ENCODE peak calls at places on chromosomes 6 and 20, in five cellular contexts. G, O, F, J and V are unnamed samples.

GRCh38 chr6:45430590-45431202 is 53.0 kb upstream of the SUPT3H start:
- DNase-seq in G (no peak), O (no peak), F (no peak), J (no peak), V (no peak)

GRCh38 chr6:15299430-15300131 is 53.7 kb downstream of the JARID2 start:
- DNase-seq in G (no peak), O (no peak), F (no peak), J (no peak), V (no peak)

GRCh38 chr6:30006170-30007131 is 54.6 kb upstream of the POLR1H start:
- DNase-seq in G (no peak), O (peak; percentile 25), F (no peak), J (no peak), V (no peak)

GRCh38 chr20:49450281-49450707 is 32.2 kb downstream of the KCNB1 start:
- DNase-seq in G (peak; percentile 42), O (no peak), F (no peak), J (no peak), V (no peak)

GRCh38 chr20:46060301-46060881 is 29.4 kb downstream of the NCOA5 start:
- DNase-seq in G (no peak), O (no peak), F (no peak), J (no peak), V (no peak)

GRCh38 chr6:161407581-161407980 is 133.7 kb upstream of the AGPAT4 start:
- DNase-seq in G (no peak), O (no peak), F (no peak), J (no peak), V (no peak)

GRCh38 chr6:36840471-36841461 is 1.5 kb upstream of the CPNE5 start:
- DNase-seq in G (no peak), O (peak; percentile 36), F (no peak), J (no peak), V (no peak)

GRCh38 chr20:45545754-45546453 is 1.3 kb downstream of the EPPIN start:
- DNase-seq in G (peak; percentile 42), O (peak; percentile 83), F (no peak), J (peak; percentile 21), V (peak; percentile 41)

GRCh38 chr6:163392533-163392932 is 22.0 kb upstream of the QKI start:
- DNase-seq in G (no peak), O (peak; percentile 26), F (no peak), J (peak; percentile 15), V (no peak)

GRCh38 chr6:169969372-169970099 is 218.1 kb downstream of the ERMARD start:
- DNase-seq in G (no peak), O (no peak), F (no peak), J (no peak), V (no peak)

GRCh38 chr6:138310294-138310693 is 67.4 kb upstream of the SMIM28 start:
- DNase-seq in G (no peak), O (no peak), F (no peak), J (no peak), V (no peak)

GRCh38 chr20:24968278-24968677 is 19.2 kb downstream of the CST7 start:
- DNase-seq in G (no peak), O (no peak), F (no peak), J (no peak), V (no peak)

GRCh38 chr20:24804481-24805206 is 144.4 kb upstream of the CST7 start:
- DNase-seq in G (no peak), O (no peak), F (no peak), J (no peak), V (no peak)

GRCh38 chr20:3084986-3085360 is 449 bp upstream of the AVP start:
- DNase-seq in G (no peak), O (no peak), F (no peak), J (no peak), V (no peak)

GRCh38 chr20:3081641-3082040 is 2.9 kb downstream of the AVP start:
- DNase-seq in G (no peak), O (no peak), F (no peak), J (no peak), V (no peak)

GRCh38 chr20:3082306-3082951 is 2.1 kb downstream of the AVP start:
- DNase-seq in G (no peak), O (no peak), F (no peak), J (no peak), V (no peak)

GRCh38 chr20:3084283-3084985 is at the start of gene AVP:
- DNase-seq in G (no peak), O (no peak), F (no peak), J (no peak), V (no peak)

DNA sequence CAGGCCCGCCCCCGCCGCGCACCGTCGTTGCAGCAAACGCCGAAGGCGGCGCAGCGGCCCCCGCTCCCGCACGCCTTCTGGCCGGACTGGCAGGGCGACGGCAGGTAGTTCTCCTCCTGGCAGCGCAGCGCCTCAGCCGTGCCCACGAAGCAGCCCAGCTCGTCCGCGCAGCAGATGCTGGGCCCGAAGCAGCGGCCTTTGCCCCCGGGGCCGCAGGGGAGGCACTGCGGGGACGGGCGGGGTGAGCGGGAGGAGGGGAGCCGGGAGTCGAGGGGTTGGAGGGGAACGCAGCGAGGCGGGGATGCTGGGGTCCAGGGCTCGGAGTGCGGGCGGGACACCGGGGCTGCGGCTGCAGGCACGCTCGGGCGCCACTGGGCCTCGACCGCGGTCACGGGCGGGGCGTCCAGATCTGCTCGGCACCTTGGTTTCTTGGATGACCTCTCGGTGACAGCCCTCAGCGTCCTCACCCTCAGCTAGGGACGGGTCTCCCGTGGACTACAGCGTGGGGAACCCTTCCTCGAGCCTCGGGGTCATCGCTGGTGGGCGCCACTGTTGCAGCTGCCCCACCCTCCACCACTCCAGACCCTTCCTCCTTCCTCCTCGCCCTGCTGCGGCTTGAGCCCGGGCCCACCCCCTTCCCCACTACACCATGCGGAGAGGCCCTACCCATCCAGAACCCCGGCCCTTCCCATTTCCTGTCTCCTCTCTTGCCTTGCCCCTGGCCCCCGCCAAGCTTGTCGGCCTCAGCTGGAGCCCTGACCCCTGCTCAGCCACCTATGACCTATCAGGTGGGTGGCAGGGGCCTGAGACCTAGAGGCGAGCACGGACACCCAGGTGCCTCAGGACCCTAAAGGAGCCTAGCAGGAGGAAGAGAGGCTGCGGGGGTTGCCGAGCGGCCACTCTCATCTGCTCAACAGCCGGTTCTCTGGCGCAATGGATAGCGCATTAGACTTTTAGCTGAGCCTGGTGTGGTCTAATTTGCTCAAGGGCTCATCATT is 1.3 kb downstream of the AVP start:
- DNase-seq in G (no peak), O (no peak), F (peak; percentile 23), J (no peak), V (no peak)
- H3K4me3 ChIP-seq in G (no peak overlapping the region), O (no peak overlapping the region), F (peak overlapping the region; percentile 17), J (no peak overlapping the region), V (peak overlapping the region; percentile 31)

GRCh38 chr6:33622456-33623431 is 1.6 kb downstream of the ITPR3 start:
- DNase-seq in G (no peak), O (peak; percentile 58), F (no peak), J (no peak), V (no peak)
- H3K4me3 ChIP-seq in G (no peak overlapping the region), O (peak overlapping the region; percentile 78), F (peak overlapping the region; percentile 66), J (peak overlapping the region; percentile 99), V (no peak overlapping the region)

GRCh38 chr6:88843040-88843439 is 120.4 kb downstream of the RNGTT start:
- DNase-seq in G (no peak), O (no peak), F (no peak), J (no peak), V (no peak)
- H3K4me3 ChIP-seq in G (no peak overlapping the region), O (no peak overlapping the region), F (no peak overlapping the region), J (no peak overlapping the region), V (no peak overlapping the region)

GRCh38 chr6:114343782-114344144 is 940 bp upstream of the HS3ST5 start:
- DNase-seq in G (no peak), O (no peak), F (no peak), J (no peak), V (no peak)
- H3K4me3 ChIP-seq in G (peak overlapping the region; percentile 79), O (no peak overlapping the region), F (no peak overlapping the region), J (no peak overlapping the region), V (peak overlapping the region; percentile 82)

GRCh38 chr6:26122005-26122388 is 34.8 kb downstream of the HFE start:
- DNase-seq in G (no peak), O (no peak), F (no peak), J (no peak), V (no peak)
- H3K4me3 ChIP-seq in G (peak overlapping the region; percentile 45), O (no peak overlapping the region), F (peak overlapping the region; percentile 94), J (peak overlapping the region; percentile 70), V (no peak overlapping the region)